ENCODE peak calls at places on chromosomes 6 and 20, in nine cellular contexts. One of them, this sample, is unnamed.

GRCh38 chr6:30556714-30556963 is 350 bp upstream of the GNL1 start:
- DNase-seq in HEK293T: no peak
- DNase-seq in pancreas: no peak
- DNase-seq in psoas muscle: peak; percentile 93
- DNase-seq in fibroblast of the conjunctiva: no peak
- DNase-seq in omental fat pad: peak; percentile 84
- DNase-seq in anterior cingulate cortex: no peak
- DNase-seq in SW 1271: no peak
- DNase-seq in effector memory CD8-positive, alpha-beta T cell: peak; percentile 84
- DNase-seq in this sample: peak; percentile 94

GRCh38 chr6:79894939-79895338 is 52.4 kb downstream of the ELOVL4 start:
- DNase-seq in HEK293T: no peak
- DNase-seq in pancreas: no peak
- DNase-seq in psoas muscle: no peak
- DNase-seq in fibroblast of the conjunctiva: peak; percentile 16
- DNase-seq in omental fat pad: no peak
- DNase-seq in anterior cingulate cortex: no peak
- DNase-seq in SW 1271: no peak
- DNase-seq in effector memory CD8-positive, alpha-beta T cell: no peak
- DNase-seq in this sample: no peak

GRCh38 chr6:138004423-138005287 is 102.6 kb downstream of the PERP start:
- DNase-seq in HEK293T: peak; percentile 43
- DNase-seq in pancreas: no peak
- DNase-seq in psoas muscle: no peak
- DNase-seq in fibroblast of the conjunctiva: peak; percentile 20
- DNase-seq in omental fat pad: no peak
- DNase-seq in anterior cingulate cortex: no peak
- DNase-seq in SW 1271: no peak
- DNase-seq in effector memory CD8-positive, alpha-beta T cell: peak; percentile 17
- DNase-seq in this sample: no peak

GRCh38 chr20:57402206-57403125 is 11.3 kb downstream of the RBM38 start:
- DNase-seq in HEK293T: no peak
- DNase-seq in pancreas: no peak
- DNase-seq in psoas muscle: peak; percentile 39
- DNase-seq in fibroblast of the conjunctiva: no peak
- DNase-seq in omental fat pad: no peak
- DNase-seq in anterior cingulate cortex: no peak
- DNase-seq in SW 1271: no peak
- DNase-seq in effector memory CD8-positive, alpha-beta T cell: no peak
- DNase-seq in this sample: no peak

GRCh38 chr6:107491059-107491609 is 1.2 kb downstream of the SOBP start:
- DNase-seq in HEK293T: peak; percentile 27
- DNase-seq in pancreas: peak; percentile 49
- DNase-seq in psoas muscle: peak; percentile 88
- DNase-seq in fibroblast of the conjunctiva: peak; percentile 17
- DNase-seq in omental fat pad: no peak
- DNase-seq in anterior cingulate cortex: no peak
- DNase-seq in SW 1271: no peak
- DNase-seq in effector memory CD8-positive, alpha-beta T cell: no peak
- DNase-seq in this sample: no peak

GRCh38 chr6:169844946-169845345 is 93.5 kb downstream of the ERMARD start:
- DNase-seq in HEK293T: no peak
- DNase-seq in pancreas: no peak
- DNase-seq in psoas muscle: no peak
- DNase-seq in fibroblast of the conjunctiva: no peak
- DNase-seq in omental fat pad: no peak
- DNase-seq in anterior cingulate cortex: no peak
- DNase-seq in SW 1271: no peak
- DNase-seq in effector memory CD8-positive, alpha-beta T cell: no peak
- DNase-seq in this sample: no peak

GRCh38 chr6:3359091-3359752 is 97.6 kb downstream of the SLC22A23 start:
- DNase-seq in HEK293T: no peak
- DNase-seq in pancreas: no peak
- DNase-seq in psoas muscle: no peak
- DNase-seq in fibroblast of the conjunctiva: no peak
- DNase-seq in omental fat pad: no peak
- DNase-seq in anterior cingulate cortex: no peak
- DNase-seq in SW 1271: no peak
- DNase-seq in effector memory CD8-positive, alpha-beta T cell: no peak
- DNase-seq in this sample: no peak

GRCh38 chr6:160265869-160266476 is 7.4 kb upstream of the SLC22A2 start:
- DNase-seq in HEK293T: no peak
- DNase-seq in pancreas: no peak
- DNase-seq in psoas muscle: no peak
- DNase-seq in fibroblast of the conjunctiva: no peak
- DNase-seq in omental fat pad: no peak
- DNase-seq in anterior cingulate cortex: no peak
- DNase-seq in SW 1271: no peak
- DNase-seq in effector memory CD8-positive, alpha-beta T cell: no peak
- DNase-seq in this sample: no peak

GRCh38 chr6:142548571-142548970 is 246.8 kb downstream of the ADGRG6 start:
- DNase-seq in HEK293T: no peak
- DNase-seq in pancreas: no peak
- DNase-seq in psoas muscle: no peak
- DNase-seq in fibroblast of the conjunctiva: no peak
- DNase-seq in omental fat pad: no peak
- DNase-seq in anterior cingulate cortex: no peak
- DNase-seq in SW 1271: no peak
- DNase-seq in effector memory CD8-positive, alpha-beta T cell: no peak
- DNase-seq in this sample: no peak

GRCh38 chr20:2602046-2602735 is 50.2 kb upstream of the NOP56 start:
- DNase-seq in HEK293T: no peak
- DNase-seq in pancreas: no peak
- DNase-seq in psoas muscle: no peak
- DNase-seq in fibroblast of the conjunctiva: no peak
- DNase-seq in omental fat pad: no peak
- DNase-seq in anterior cingulate cortex: no peak
- DNase-seq in SW 1271: no peak
- DNase-seq in effector memory CD8-positive, alpha-beta T cell: no peak
- DNase-seq in this sample: no peak

GRCh38 chr6:158468666-158469065 is 91.2 kb upstream of the TMEM181 start:
- DNase-seq in HEK293T: no peak
- DNase-seq in pancreas: no peak
- DNase-seq in psoas muscle: no peak
- DNase-seq in fibroblast of the conjunctiva: no peak
- DNase-seq in omental fat pad: no peak
- DNase-seq in anterior cingulate cortex: no peak
- DNase-seq in SW 1271: no peak
- DNase-seq in effector memory CD8-positive, alpha-beta T cell: no peak
- DNase-seq in this sample: no peak

GRCh38 chr20:46512943-46513844 is at the start of gene ZNF334:
- DNase-seq in HEK293T: no peak
- DNase-seq in pancreas: peak; percentile 80
- DNase-seq in psoas muscle: peak; percentile 64
- DNase-seq in fibroblast of the conjunctiva: no peak
- DNase-seq in omental fat pad: no peak
- DNase-seq in anterior cingulate cortex: peak; percentile 35
- DNase-seq in SW 1271: peak; percentile 40
- DNase-seq in effector memory CD8-positive, alpha-beta T cell: no peak
- DNase-seq in this sample: peak; percentile 35

GRCh38 chr6:2834262-2834661 is 7.4 kb downstream of the SERPINB1 start:
- DNase-seq in HEK293T: no peak
- DNase-seq in pancreas: no peak
- DNase-seq in psoas muscle: no peak
- DNase-seq in fibroblast of the conjunctiva: no peak
- DNase-seq in omental fat pad: no peak
- DNase-seq in anterior cingulate cortex: no peak
- DNase-seq in SW 1271: no peak
- DNase-seq in effector memory CD8-positive, alpha-beta T cell: no peak
- DNase-seq in this sample: no peak

GRCh38 chr6:111057074-111057752 is 30.1 kb upstream of the SLC16A10 start:
- DNase-seq in HEK293T: peak; percentile 76
- DNase-seq in pancreas: peak; percentile 31
- DNase-seq in psoas muscle: no peak
- DNase-seq in fibroblast of the conjunctiva: peak; percentile 41
- DNase-seq in omental fat pad: no peak
- DNase-seq in anterior cingulate cortex: no peak
- DNase-seq in SW 1271: peak; percentile 15
- DNase-seq in effector memory CD8-positive, alpha-beta T cell: no peak
- DNase-seq in this sample: peak; percentile 44

GRCh38 chr6:30719356-30719755 is 796 bp upstream of the TUBB start:
- DNase-seq in HEK293T: no peak
- DNase-seq in pancreas: no peak
- DNase-seq in psoas muscle: no peak
- DNase-seq in fibroblast of the conjunctiva: no peak
- DNase-seq in omental fat pad: no peak
- DNase-seq in anterior cingulate cortex: no peak
- DNase-seq in SW 1271: no peak
- DNase-seq in effector memory CD8-positive, alpha-beta T cell: no peak
- DNase-seq in this sample: no peak

GRCh38 chr20:38195521-38195920 is 30.5 kb upstream of the TGM2 start:
- DNase-seq in HEK293T: no peak
- DNase-seq in pancreas: no peak
- DNase-seq in psoas muscle: no peak
- DNase-seq in fibroblast of the conjunctiva: no peak
- DNase-seq in omental fat pad: no peak
- DNase-seq in anterior cingulate cortex: no peak
- DNase-seq in SW 1271: no peak
- DNase-seq in effector memory CD8-positive, alpha-beta T cell: no peak
- DNase-seq in this sample: no peak

GRCh38 chr20:62770111-62770910 is 26.0 kb upstream of the MRGBP start:
- DNase-seq in HEK293T: no peak
- DNase-seq in pancreas: no peak
- DNase-seq in psoas muscle: peak; percentile 38
- DNase-seq in fibroblast of the conjunctiva: no peak
- DNase-seq in omental fat pad: no peak
- DNase-seq in anterior cingulate cortex: no peak
- DNase-seq in SW 1271: no peak
- DNase-seq in effector memory CD8-positive, alpha-beta T cell: no peak
- DNase-seq in this sample: no peak

GRCh38 chr20:1330075-1330830 is 1.3 kb upstream of the SDCBP2 start:
- DNase-seq in HEK293T: no peak
- DNase-seq in pancreas: peak; percentile 86
- DNase-seq in psoas muscle: peak; percentile 93
- DNase-seq in fibroblast of the conjunctiva: no peak
- DNase-seq in omental fat pad: peak; percentile 23
- DNase-seq in anterior cingulate cortex: no peak
- DNase-seq in SW 1271: no peak
- DNase-seq in effector memory CD8-positive, alpha-beta T cell: no peak
- DNase-seq in this sample: peak; percentile 81

GRCh38 chr6:147709396-147710272 is 201.1 kb downstream of the SAMD5 start:
- DNase-seq in HEK293T: no peak
- DNase-seq in pancreas: no peak
- DNase-seq in psoas muscle: no peak
- DNase-seq in fibroblast of the conjunctiva: no peak
- DNase-seq in omental fat pad: no peak
- DNase-seq in anterior cingulate cortex: no peak
- DNase-seq in SW 1271: no peak
- DNase-seq in effector memory CD8-positive, alpha-beta T cell: no peak
- DNase-seq in this sample: no peak

GRCh38 chr6:119026822-119027221 is 51.6 kb downstream of the FAM184A start:
- DNase-seq in HEK293T: no peak
- DNase-seq in pancreas: no peak
- DNase-seq in psoas muscle: no peak
- DNase-seq in fibroblast of the conjunctiva: no peak
- DNase-seq in omental fat pad: no peak
- DNase-seq in anterior cingulate cortex: no peak
- DNase-seq in SW 1271: no peak
- DNase-seq in effector memory CD8-positive, alpha-beta T cell: no peak
- DNase-seq in this sample: no peak

GRCh38 chr6:153140299-153140698 is 9.2 kb upstream of the RGS17 start:
- DNase-seq in HEK293T: no peak
- DNase-seq in pancreas: no peak
- DNase-seq in psoas muscle: no peak
- DNase-seq in fibroblast of the conjunctiva: no peak
- DNase-seq in omental fat pad: no peak
- DNase-seq in anterior cingulate cortex: no peak
- DNase-seq in SW 1271: no peak
- DNase-seq in effector memory CD8-positive, alpha-beta T cell: no peak
- DNase-seq in this sample: no peak

GRCh38 chr6:158894192-158894591 is 75.0 kb upstream of the EZR start:
- DNase-seq in HEK293T: peak; percentile 32
- DNase-seq in pancreas: no peak
- DNase-seq in psoas muscle: no peak
- DNase-seq in fibroblast of the conjunctiva: peak; percentile 53
- DNase-seq in omental fat pad: no peak
- DNase-seq in anterior cingulate cortex: no peak
- DNase-seq in SW 1271: no peak
- DNase-seq in effector memory CD8-positive, alpha-beta T cell: no peak
- DNase-seq in this sample: no peak

GRCh38 chr20:33732166-33732970 is 572 bp downstream of the ZNF341 start:
- DNase-seq in HEK293T: peak; percentile 83
- DNase-seq in pancreas: peak; percentile 94
- DNase-seq in psoas muscle: peak; percentile 93
- DNase-seq in fibroblast of the conjunctiva: peak; percentile 57
- DNase-seq in omental fat pad: peak; percentile 46
- DNase-seq in anterior cingulate cortex: peak; percentile 77
- DNase-seq in SW 1271: peak; percentile 97
- DNase-seq in effector memory CD8-positive, alpha-beta T cell: no peak
- DNase-seq in this sample: peak; percentile 89

This sample was measured in CD4-positive, CD25-positive, alpha-beta regulatory T cell.